ENCODE peak calls at places on chromosomes 6 and 20, in six cellular contexts. V is breast epithelium, F is tibial nerve, I is uterus, A is heart left ventricle, Z is transverse colon. J is an unnamed sample.

GRCh38 chr6:89965441-89966249 is 71.4 kb downstream of the GJA10 start:
- DNase-seq in Z (no peak), I (no peak), F (no peak), A (no peak), V (no peak), J (no peak)

GRCh38 chr6:161748535-161749386 is 474.9 kb upstream of the AGPAT4 start:
- DNase-seq in Z (peak; percentile 14), A (peak; percentile 55), V (no peak), I (no peak), F (peak; percentile 22), J (no peak)

GRCh38 chr20:43365691-43366090 is 92.0 kb upstream of the SRSF6 start:
- DNase-seq in I (no peak), Z (no peak), A (no peak), V (no peak), F (no peak), J (no peak)

GRCh38 chr6:16947461-16948159 is 154.2 kb upstream of the STMND1 start:
- DNase-seq in A (no peak), Z (no peak), V (no peak), F (peak; percentile 43), I (peak; percentile 24), J (no peak)

GRCh38 chr6:16278048-16278724 is 39.8 kb downstream of the GMPR start:
- DNase-seq in I (no peak), V (no peak), Z (no peak), A (no peak), F (no peak), J (no peak)

GRCh38 chr6:154197176-154197850 is 158.3 kb downstream of the OPRM1 start:
- DNase-seq in A (no peak), F (no peak), I (no peak), V (no peak), Z (no peak), J (no peak)

GRCh38 chr6:16337280-16337975 is 99.0 kb downstream of the GMPR start:
- DNase-seq in A (peak; percentile 96), Z (peak; percentile 76), I (peak; percentile 97), V (peak; percentile 79), F (peak; percentile 95), J (peak; percentile 46)

GRCh38 chr6:90212274-90212673 is 84.4 kb downstream of the BACH2 start:
- DNase-seq in V (no peak), F (no peak), I (no peak), Z (no peak), A (no peak), J (no peak)

GRCh38 chr6:170289108-170289931 is 1.6 kb downstream of the DLL1 start:
- DNase-seq in I (no peak), V (no peak), A (no peak), F (no peak), Z (no peak), J (peak; percentile 60)

GRCh38 chr20:49452011-49452482 is 30.4 kb downstream of the KCNB1 start:
- DNase-seq in F (no peak), V (no peak), Z (no peak), I (peak; percentile 31), A (no peak), J (no peak)

GRCh38 chr6:119110601-119111548 is 32.4 kb upstream of the FAM184A start:
- DNase-seq in Z (peak; percentile 14), I (peak; percentile 20), A (no peak), V (no peak), F (peak; percentile 83), J (no peak)

GRCh38 chr6:45427632-45428031 is 49.9 kb upstream of the SUPT3H start:
- DNase-seq in Z (no peak), A (no peak), F (no peak), I (no peak), V (no peak), J (no peak)

GRCh38 chr20:45857836-45858250 is 429 bp downstream of the ZSWIM3 start:
- DNase-seq in A (no peak), I (no peak), V (no peak), F (no peak), Z (no peak), J (no peak)

GRCh38 chr6:149273318-149273717 is 44.2 kb upstream of the TAB2 start:
- DNase-seq in Z (peak; percentile 41), I (no peak), V (no peak), A (peak; percentile 68), F (peak; percentile 18), J (no peak)

GRCh38 chr6:152635949-152636674 is 1.1 kb downstream of the SYNE1 start:
- DNase-seq in V (no peak), A (peak; percentile 65), Z (no peak), F (no peak), I (peak; percentile 66), J (no peak)

GRCh38 chr6:137095651-137096238 is 51.0 kb upstream of the IL20RA start:
- DNase-seq in A (no peak), I (no peak), F (no peak), Z (no peak), V (no peak), J (no peak)

GRCh38 chr6:149336529-149336928 is 19.0 kb downstream of the TAB2 start:
- DNase-seq in A (no peak), I (no peak), F (no peak), Z (no peak), V (no peak), J (no peak)

GRCh38 chr20:49216991-49217578 is 2.1 kb upstream of the DDX27 start:
- DNase-seq in F (peak; percentile 100), A (peak; percentile 95), V (peak; percentile 96), Z (peak; percentile 98), I (peak; percentile 90), J (peak; percentile 72)

GRCh38 chr20:51526754-51527153 is 15.8 kb downstream of the NFATC2 start:
- DNase-seq in A (no peak), I (no peak), V (no peak), F (no peak), Z (no peak), J (no peak)

GRCh38 chr6:26158581-26159416 is 71.6 kb downstream of the HFE start:
- DNase-seq in I (peak; percentile 40), Z (peak; percentile 87), A (peak; percentile 75), F (peak; percentile 55), V (peak; percentile 69), J (peak; percentile 83)

GRCh38 chr20:38880952-38881735 is 45.1 kb upstream of the FAM83D start:
- DNase-seq in Z (no peak), F (no peak), I (no peak), A (no peak), V (no peak), J (no peak)

GRCh38 chr20:38883081-38883980 is 42.9 kb upstream of the FAM83D start:
- DNase-seq in V (no peak), A (no peak), Z (no peak), F (no peak), I (no peak), J (no peak)

GRCh38 chr20:38881806-38882440 is 44.3 kb upstream of the FAM83D start:
- DNase-seq in Z (no peak), I (no peak), F (no peak), V (no peak), A (no peak), J (no peak)

GRCh38 chr20:38883981-38884733 is 42.1 kb upstream of the FAM83D start:
- DNase-seq in Z (no peak), I (no peak), V (no peak), A (no peak), F (no peak), J (no peak)

GRCh38 chr20:38882600-38882999 is 43.6 kb upstream of the FAM83D start:
- DNase-seq in Z (no peak), V (no peak), F (no peak), A (no peak), I (no peak), J (no peak)
- H3K4me3 ChIP-seq in Z (no peak overlapping the region), V (no peak overlapping the region), F (no peak overlapping the region), A (no peak overlapping the region), I (no peak overlapping the region), J (no peak overlapping the region)

DNA sequence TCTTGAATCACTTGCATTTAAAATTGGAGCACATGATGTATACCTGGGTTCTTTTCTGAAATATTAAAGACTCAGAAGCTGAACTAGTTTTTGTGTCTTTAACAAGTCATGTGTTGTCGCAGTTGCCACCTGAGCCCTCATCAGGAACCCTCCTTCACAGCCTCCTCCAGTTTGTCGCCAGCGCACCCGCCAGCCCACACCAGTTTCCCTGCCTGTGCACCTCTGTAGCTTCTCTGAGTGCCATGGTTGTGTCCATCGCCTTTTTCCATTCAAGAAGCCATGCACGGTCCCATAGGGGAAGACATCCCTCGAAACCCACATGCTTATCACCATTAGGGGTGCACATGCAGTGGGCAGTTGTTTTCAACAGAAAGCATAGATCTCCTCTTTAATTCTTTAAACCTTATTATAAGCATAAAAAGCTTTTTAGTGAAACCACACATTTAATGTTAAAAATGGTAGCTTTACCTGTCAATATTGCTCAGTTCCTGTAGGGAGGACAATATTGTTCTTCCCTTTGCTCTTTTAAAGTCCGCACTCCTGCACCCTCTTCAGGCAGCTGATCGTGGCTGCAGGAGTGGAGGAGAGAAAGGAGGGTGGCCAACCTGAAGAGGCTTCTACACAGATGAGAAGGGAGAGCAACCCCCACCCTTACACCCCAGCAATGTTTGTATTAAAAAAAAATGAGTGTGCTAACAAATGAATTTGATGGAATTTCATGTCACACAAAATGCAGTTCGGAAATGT is 121.9 kb downstream of the CFAP61 start:
- DNase-seq in F (no peak), Z (no peak), I (no peak), V (no peak), A (no peak), J (no peak)
- TF ChIP-seq CTCF in F (no peak), Z (no peak), I (no peak), V (no peak), A (no peak), J (no peak)

DNA sequence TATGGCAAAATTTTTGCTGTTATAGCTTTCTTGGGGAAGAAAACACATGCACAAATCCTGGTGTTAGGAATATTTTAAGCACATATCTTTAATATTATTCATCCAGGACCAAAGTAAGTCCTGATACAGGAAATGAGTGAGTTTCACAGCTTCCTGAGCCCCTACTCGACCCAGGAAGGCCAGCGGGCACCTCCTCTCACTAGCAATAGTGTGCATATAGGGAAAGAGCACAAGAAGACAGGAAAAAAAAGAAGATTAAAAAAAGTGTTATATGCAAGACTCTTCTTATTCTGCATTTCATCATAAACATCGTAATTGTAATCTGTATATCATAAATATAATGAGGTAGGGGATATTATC is 101.0 kb downstream of the MYO6 start:
- DNase-seq in Z (no peak), A (no peak), V (no peak), I (no peak), F (no peak), J (no peak)
- H3K4me3 ChIP-seq in Z (no peak overlapping the region), A (no peak overlapping the region), V (no peak overlapping the region), I (no peak overlapping the region), F (no peak overlapping the region), J (no peak overlapping the region)

GRCh38 chr6:75504902-75505233 is 11.3 kb upstream of the FILIP1 start:
- DNase-seq in Z (no peak), A (no peak), I (no peak), F (peak; percentile 27), V (no peak), J (no peak)
- TF ChIP-seq CTCF in Z (peak; percentile 20), A (peak; percentile 68), I (peak; percentile 19), F (no peak), V (no peak), J (peak; percentile 18)